ENCODE peak calls at places on chromosomes 13 and 19, in six cellular contexts. T is heart right ventricle, B is breast epithelium, Y is tibial artery, X is spleen, Z is left ventricle myocardium inferior. G is an unnamed sample. For H3K4me1, the result is how much of the 10 kb centered on the place peaks cover.

GRCh38 chr13:30334663-30335386 is 27.5 kb upstream of the KATNAL1 start:
- DNase-seq in T (no peak), B (no peak), Y (no peak), X (no peak), Z (no peak), G (peak)

GRCh38 chr13:112254061-112254818 is 121.9 kb upstream of the SPACA7 start:
- DNase-seq in T (no peak), B (no peak), Y (no peak), X (no peak), Z (no peak), G (no peak)

GRCh38 chr19:48190288-48191284 is 20.1 kb downstream of the ZSWIM9 start:
- DNase-seq in T (no peak), B (peak), Y (no peak), X (no peak), Z (no peak), G (peak)

GRCh38 chr19:10560154-10560553 is 5.7 kb downstream of the KRI1 start:
- DNase-seq in T (no peak), B (no peak), Y (no peak), X (no peak), Z (no peak), G (no peak)

GRCh38 chr19:17340302-17340870 is 3.0 kb downstream of the GTPBP3 start:
- DNase-seq in T (no peak), B (no peak), Y (no peak), X (no peak), Z (no peak), G (peak)

GRCh38 chr19:56834564-56835375 is 5.8 kb downstream of the PEG3 start:
- DNase-seq in T (no peak), B (peak), Y (no peak), X (no peak), Z (no peak), G (no peak)

GRCh38 chr19:35733180-35734125 is 8.8 kb downstream of the IGFLR1 start:
- DNase-seq in T (no peak), B (no peak), Y (no peak), X (no peak), Z (no peak), G (no peak)

GRCh38 chr19:40567040-40567749 is 9.5 kb upstream of the SHKBP1 start:
- DNase-seq in T (no peak), B (no peak), Y (no peak), X (no peak), Z (no peak), G (no peak)

DNA sequence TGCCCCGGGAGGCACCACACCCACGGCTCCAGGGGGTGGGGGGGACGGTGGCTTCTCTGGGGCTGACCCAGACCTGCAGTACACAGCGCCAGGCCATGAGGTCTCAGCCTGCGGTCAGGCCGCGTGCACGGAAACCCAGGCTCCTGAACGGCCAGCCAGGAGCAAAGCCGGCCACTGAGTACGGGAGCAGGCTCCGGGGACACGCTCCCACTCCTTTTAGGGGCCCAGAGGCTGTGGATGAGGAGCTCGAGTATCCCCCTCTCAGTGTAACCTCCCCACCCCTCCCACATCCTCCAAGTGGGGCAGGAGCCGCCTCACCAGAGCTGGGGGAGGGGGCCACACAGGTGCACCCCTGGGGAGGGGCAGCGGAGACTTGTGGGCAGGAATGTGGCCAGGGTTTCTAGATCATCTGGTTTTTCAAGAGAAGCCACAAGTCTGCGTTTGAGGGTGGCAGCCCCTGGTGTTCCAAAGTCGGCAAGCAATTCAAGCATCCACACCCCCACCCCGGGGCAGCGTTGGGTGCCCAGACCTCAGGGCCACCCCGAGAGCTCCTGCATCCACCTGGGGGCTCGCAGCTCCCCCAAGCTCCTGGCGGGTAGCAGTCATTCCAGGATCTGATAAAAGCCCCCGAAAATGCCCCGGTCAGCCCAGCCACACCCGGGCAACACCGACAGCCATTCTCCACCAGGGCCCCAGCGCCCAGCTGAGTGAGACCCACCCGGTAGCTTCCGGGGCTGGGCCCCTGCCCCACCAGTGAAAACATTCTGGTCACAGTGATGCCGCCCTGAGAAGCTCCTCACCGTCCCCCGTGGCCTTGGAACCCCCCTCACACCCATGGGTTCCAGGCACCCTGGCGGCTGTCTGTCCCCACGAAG is 6.1 kb downstream of the SBNO2 start:
- DNase-seq in T (no peak), B (no peak), Y (no peak), X (peak), Z (no peak), G (no peak)
- H3K4me1 ChIP-seq in T (under half), B (half or more), Y (half or more), X (half or more), Z (under half), G (under half)

DNA sequence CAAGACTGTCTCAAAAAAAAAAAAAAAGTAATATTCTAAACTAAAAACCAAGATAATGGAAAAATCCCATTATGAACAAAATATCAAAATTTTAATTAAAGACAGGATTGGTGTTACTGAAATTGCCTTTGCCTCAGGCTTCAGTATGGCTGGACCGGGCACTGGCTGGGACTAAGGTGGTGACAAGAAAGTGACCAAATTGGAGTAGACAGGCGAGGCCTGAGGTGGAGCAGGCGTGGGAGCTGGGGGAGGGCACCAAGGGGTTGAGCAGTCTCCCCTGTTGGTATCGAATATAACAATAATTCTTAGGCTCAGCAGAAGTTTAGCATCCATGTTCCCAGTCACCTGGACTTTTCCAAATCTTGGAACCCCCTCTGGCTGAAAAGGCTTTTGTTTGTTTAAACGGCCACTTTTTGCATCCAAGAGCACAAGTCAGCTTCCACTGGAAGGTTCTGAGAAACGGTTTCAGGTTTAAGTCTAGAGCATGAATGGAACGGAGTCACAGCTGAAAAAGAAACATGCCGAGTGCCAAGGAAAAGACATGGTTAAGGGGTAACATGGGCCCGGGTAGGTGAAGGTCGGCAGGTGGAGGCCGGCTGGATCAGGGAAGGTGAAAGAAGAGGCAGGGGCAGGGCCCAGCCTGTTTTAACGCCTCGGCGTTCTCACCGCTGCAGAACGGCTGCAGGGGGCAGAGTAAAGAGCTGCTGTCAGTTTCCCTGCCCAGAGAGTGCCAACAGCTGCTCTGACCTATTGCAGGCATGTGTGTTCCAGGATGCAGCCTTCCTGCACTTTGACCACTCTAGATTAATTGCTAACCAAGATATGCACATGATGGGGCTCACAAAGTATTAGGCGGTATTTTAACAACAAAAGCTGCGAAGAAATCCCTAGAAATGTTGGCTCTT is 104.4 kb downstream of the TM9SF2 start:
- DNase-seq in T (peak), B (no peak), Y (peak), X (peak), Z (peak), G (peak)
- TF ChIP-seq CTCF in T (no peak), B (no peak), Y (peak), X (no peak), Z (peak), G (peak)

GRCh38 chr19:19062454-19063182 is 1.2 kb upstream of the SLC25A42 start:
- DNase-seq in T (no peak), B (no peak), Y (no peak), X (no peak), Z (no peak), G (no peak)
- H3K4me1 ChIP-seq in T (under half), B (under half), Y (under half), X (under half), Z (half or more), G (under half)

DNA sequence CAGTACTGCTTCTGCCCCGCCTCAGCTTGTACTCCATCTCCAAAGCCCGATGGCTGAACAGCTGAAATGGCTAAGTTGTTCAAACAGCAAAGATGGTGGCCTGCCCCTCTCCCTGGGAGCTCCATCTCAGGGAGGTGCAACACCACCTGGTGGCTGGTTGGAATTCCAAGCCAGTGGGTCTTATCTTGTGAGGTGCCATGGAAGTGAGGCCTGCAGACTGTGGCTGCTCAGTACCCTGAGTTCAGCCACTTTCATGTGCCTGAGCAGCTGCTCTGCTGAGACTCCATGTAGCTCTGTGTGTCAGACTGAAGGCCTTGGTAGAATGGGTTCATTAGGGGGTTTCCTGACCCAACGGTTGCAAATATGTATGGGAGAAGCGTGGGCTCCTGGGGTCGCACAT is 67.3 kb upstream of the SPRY2 start:
- DNase-seq in T (no peak), B (no peak), Y (no peak), X (no peak), Z (no peak), G (peak)
- TF ChIP-seq CTCF in T (no peak), B (no peak), Y (no peak), X (no peak), Z (no peak), G (peak)

GRCh38 chr19:12606796-12607195 is 3.8 kb downstream of the ZNF490 start:
- DNase-seq in T (no peak), B (no peak), Y (no peak), X (no peak), Z (no peak), G (no peak)

DNA sequence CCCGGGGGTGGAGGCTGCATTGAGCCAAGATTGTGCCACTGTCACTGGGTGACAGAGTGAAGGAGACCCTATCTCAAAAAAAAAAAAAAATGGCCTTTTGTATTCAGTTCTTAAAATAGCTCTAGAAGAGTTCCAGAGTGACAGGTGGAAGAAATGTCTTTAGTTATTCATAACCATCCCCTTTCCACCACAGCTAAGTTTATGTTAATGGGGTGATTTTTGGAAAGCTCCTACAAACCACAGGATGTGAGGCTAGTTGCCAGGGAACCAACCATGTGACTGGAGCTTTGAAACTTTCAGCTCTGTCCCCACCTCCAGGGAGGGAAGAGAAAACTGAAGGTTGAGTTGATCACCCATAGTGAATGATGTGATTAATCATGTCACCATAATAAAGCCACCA is 6.9 kb downstream of the ZNF490 start:
- DNase-seq in T (no peak), B (no peak), Y (no peak), X (no peak), Z (no peak), G (no peak)
- H3K4me1 ChIP-seq in T (under half), B (under half), Y (under half), X (under half), Z (under half), G (under half)

DNA sequence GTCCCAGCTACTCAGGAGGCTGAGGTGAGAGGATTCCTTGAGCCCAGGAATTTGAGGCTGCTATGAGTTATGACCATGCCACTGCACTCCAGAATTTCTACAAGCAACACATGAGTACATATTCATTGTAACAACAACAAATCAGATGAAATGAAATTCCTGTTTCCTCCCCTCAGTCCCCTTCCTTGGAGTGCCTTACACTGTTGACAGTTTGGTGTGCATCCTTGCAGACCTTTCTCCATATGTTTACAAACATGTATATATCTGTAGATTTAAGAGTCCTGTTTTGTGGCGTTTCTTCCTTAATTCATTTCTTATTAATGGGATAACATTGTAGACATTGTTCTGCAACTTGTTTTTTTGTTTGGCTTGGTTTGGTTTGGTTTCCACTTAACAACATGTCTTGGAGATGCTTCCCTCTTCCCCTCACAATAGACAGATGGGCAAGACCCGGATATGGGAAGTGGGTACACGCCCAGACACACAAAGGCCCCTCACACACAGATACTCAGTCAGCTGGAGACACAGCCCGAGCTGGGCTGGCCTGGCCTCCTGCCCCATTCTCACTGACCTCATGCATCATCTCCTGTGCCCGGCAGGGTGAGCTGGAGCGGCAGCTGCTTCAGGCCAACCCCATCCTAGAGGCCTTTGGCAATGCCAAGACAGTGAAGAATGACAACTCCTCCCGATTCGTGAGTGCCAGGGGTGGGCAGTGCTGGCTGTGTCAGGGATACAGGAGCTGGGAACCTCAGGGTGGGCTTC is 21.7 kb downstream of the MYH14 start:
- DNase-seq in T (peak), B (no peak), Y (no peak), X (no peak), Z (peak), G (no peak)
- TF ChIP-seq CTCF in T (no peak), B (no peak), Y (no peak), X (no peak), Z (peak), G (no peak)

GRCh38 chr13:48401480-48401879 is 11.4 kb downstream of the LPAR6 start:
- DNase-seq in T (no peak), B (no peak), Y (no peak), X (no peak), Z (no peak), G (no peak)
- H3K4me1 ChIP-seq in T (under half), B (under half), Y (under half), X (half or more), Z (half or more), G (under half)

GRCh38 chr13:84653915-84654534 is 771.8 kb upstream of the SLITRK1 start:
- DNase-seq in T (peak), B (no peak), Y (no peak), X (no peak), Z (peak), G (no peak)

GRCh38 chr13:84645196-84646071 is 763.2 kb upstream of the SLITRK1 start:
- DNase-seq in T (no peak), B (no peak), Y (no peak), X (no peak), Z (no peak), G (no peak)

GRCh38 chr13:84649853-84650252 is 767.6 kb upstream of the SLITRK1 start:
- DNase-seq in T (peak), B (no peak), Y (no peak), X (no peak), Z (no peak), G (no peak)

GRCh38 chr13:84651288-84651687 is 769.0 kb upstream of the SLITRK1 start:
- DNase-seq in T (peak), B (no peak), Y (no peak), X (no peak), Z (no peak), G (no peak)

DNA sequence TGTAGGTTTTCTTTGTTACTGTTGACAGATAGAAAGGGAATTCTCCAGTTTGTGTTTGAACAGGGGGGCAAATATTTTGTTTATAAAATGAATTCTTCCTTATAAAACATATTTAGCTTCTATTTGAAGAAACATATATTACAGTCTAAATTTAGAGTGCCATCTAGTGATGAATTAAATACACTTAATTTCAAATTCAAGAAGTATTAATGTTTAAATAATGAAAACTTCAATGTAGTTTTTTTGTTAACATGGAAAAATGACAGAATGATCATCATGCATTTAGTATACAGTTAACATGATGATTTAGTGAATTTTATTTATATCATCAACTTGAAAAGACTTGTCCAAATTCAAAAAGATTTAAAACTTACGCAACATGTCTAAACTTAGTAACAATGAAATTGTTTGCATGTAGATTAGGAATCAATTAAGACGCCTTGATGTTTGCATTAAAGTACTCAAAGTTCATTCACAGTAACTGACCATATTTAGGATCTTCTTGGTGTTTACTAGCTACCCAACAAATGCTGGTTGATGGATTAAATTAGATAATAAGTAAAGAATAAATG is 765.9 kb upstream of the SLITRK1 start:
- DNase-seq in T (no peak), B (no peak), Y (no peak), X (no peak), Z (no peak), G (no peak)
- TF ChIP-seq CTCF in T (no peak), B (no peak), Y (no peak), X (no peak), Z (peak), G (no peak)

G was measured in endodermal cell.